ENCODE peak calls at places on chromosomes 2 and 18, in seven cellular contexts. A is EL; N is T-helper 2 cell; Y is activated CD4-positive, alpha-beta T cell treated with anti-CD3 and anti-CD28 coated beads for 4 hours; T is nephron progenitor cell; R is fibroblast of mammary gland; G is substantia nigra. H is an unnamed sample.

GRCh38 chr2:171522057-171522803 is at the start of gene CYBRD1:
- DNase-seq in A (peak), N (no peak), Y (no peak), T (peak), R (peak), G (peak), H (peak)

GRCh38 chr18:79952996-79953559 is 1.6 kb upstream of the SLC66A2 start:
- DNase-seq in A (no peak), N (no peak), Y (no peak), T (no peak), R (no peak), G (no peak), H (no peak)

GRCh38 chr18:76056467-76057194 is 438.4 kb downstream of the ZNF516 start:
- DNase-seq in A (no peak), N (no peak), Y (no peak), T (no peak), R (peak), G (no peak), H (no peak)

GRCh38 chr18:9563326-9563725 is 51.0 kb downstream of the PPP4R1 start:
- DNase-seq in A (no peak), N (no peak), Y (no peak), T (no peak), R (no peak), G (no peak), H (no peak)

GRCh38 chr2:127739800-127740199 is 38.5 kb downstream of the SFT2D3 start:
- DNase-seq in A (no peak), N (no peak), Y (no peak), T (no peak), R (no peak), G (no peak), H (no peak)

GRCh38 chr2:180175736-180176135 is 168.6 kb upstream of the CWC22 start:
- DNase-seq in A (no peak), N (no peak), Y (no peak), T (no peak), R (no peak), G (no peak), H (no peak)

GRCh38 chr18:56112984-56113383 is 525.0 kb upstream of the TCF4 start:
- DNase-seq in A (no peak), N (no peak), Y (no peak), T (no peak), R (no peak), G (no peak), H (no peak)

GRCh38 chr2:3628241-3628679 is 29.7 kb upstream of the ALLC start:
- DNase-seq in A (no peak), N (no peak), Y (no peak), T (no peak), R (no peak), G (no peak), H (no peak)

GRCh38 chr2:27320958-27321543 is 1.8 kb downstream of the MPV17 start:
- DNase-seq in A (peak), N (no peak), Y (no peak), T (no peak), R (peak), G (no peak), H (no peak)

GRCh38 chr2:174181368-174181767 is 67.0 kb downstream of the OLA1 start:
- DNase-seq in A (no peak), N (no peak), Y (no peak), T (no peak), R (no peak), G (no peak), H (no peak)

GRCh38 chr2:227025510-227025909 is 138.5 kb downstream of the COL4A4 start:
- DNase-seq in A (no peak), N (no peak), Y (no peak), T (no peak), R (no peak), G (no peak), H (no peak)

GRCh38 chr2:218091743-218092142 is 22.7 kb downstream of the RUFY4 start:
- DNase-seq in A (no peak), N (no peak), Y (no peak), T (no peak), R (no peak), G (no peak), H (no peak)

GRCh38 chr2:43018179-43019024 is 208.0 kb downstream of the ZFP36L2 start:
- DNase-seq in A (peak), N (no peak), Y (no peak), T (no peak), R (peak), G (no peak), H (no peak)

GRCh38 chr2:88549616-88550292 is 77.5 kb downstream of the EIF2AK3 start:
- DNase-seq in A (no peak), N (no peak), Y (no peak), T (peak), R (no peak), G (no peak), H (no peak)

GRCh38 chr2:234412726-234413125 is 84.2 kb downstream of the ARL4C start:
- DNase-seq in A (no peak), N (no peak), Y (no peak), T (no peak), R (peak), G (no peak), H (no peak)

GRCh38 chr2:118016911-118017310 is 3.0 kb upstream of the CCDC93 start:
- DNase-seq in A (peak), N (no peak), Y (peak), T (no peak), R (peak), G (no peak), H (no peak)

GRCh38 chr2:36450466-36451196 is 95.1 kb downstream of the CRIM1 start:
- DNase-seq in A (peak), N (no peak), Y (no peak), T (no peak), R (peak), G (no peak), H (no peak)

GRCh38 chr2:197107291-197108269 is 181.1 kb upstream of the PGAP1 start:
- DNase-seq in A (peak), N (no peak), Y (no peak), T (no peak), R (peak), G (no peak), H (no peak)

GRCh38 chr18:75492897-75493296 is 65.4 kb upstream of the SMIM21 start:
- DNase-seq in A (no peak), N (no peak), Y (no peak), T (no peak), R (no peak), G (no peak), H (no peak)

GRCh38 chr2:100789361-100789760 is 30.6 kb upstream of the NPAS2 start:
- DNase-seq in A (no peak), N (no peak), Y (no peak), T (no peak), R (no peak), G (no peak), H (no peak)

GRCh38 chr2:120763516-120763915 is 27.8 kb downstream of the GLI2 start:
- DNase-seq in A (no peak), N (no peak), Y (no peak), T (no peak), R (peak), G (no peak), H (no peak)

GRCh38 chr2:226423498-226423960 is 376.1 kb downstream of the IRS1 start:
- DNase-seq in A (no peak), N (no peak), Y (peak), T (no peak), R (no peak), G (no peak), H (no peak)

GRCh38 chr2:36147670-36148390 is 207.7 kb upstream of the CRIM1 start:
- DNase-seq in A (no peak), N (no peak), Y (no peak), T (no peak), R (no peak), G (no peak), H (no peak)

GRCh38 chr2:99430614-99431258 is 59.1 kb downstream of the REV1 start:
- DNase-seq in A (peak), N (no peak), Y (no peak), T (no peak), R (peak), G (no peak), H (no peak)

GRCh38 chr2:74198461-74199274 is at the start of gene MTHFD2:
- DNase-seq in A (peak), N (peak), Y (peak), T (peak), R (peak), G (peak), H (peak)

GRCh38 chr2:102704531-102704930 is 57.3 kb upstream of the TMEM182 start:
- DNase-seq in A (no peak), N (no peak), Y (no peak), T (no peak), R (no peak), G (no peak), H (no peak)

GRCh38 chr18:24544141-24544498 is 83.7 kb downstream of the HRH4 start:
- DNase-seq in A (peak), N (no peak), Y (no peak), T (peak), R (peak), G (no peak), H (no peak)

GRCh38 chr2:203925512-203926158 is 10.9 kb upstream of the ICOS start:
- DNase-seq in A (no peak), N (no peak), Y (no peak), T (no peak), R (no peak), G (no peak), H (no peak)

GRCh38 chr2:207879536-207879935 is 109.8 kb upstream of the FZD5 start:
- DNase-seq in A (peak), N (no peak), Y (no peak), T (no peak), R (peak), G (no peak), H (no peak)

GRCh38 chr2:39568561-39569006 is 97.1 kb upstream of the TMEM178A start:
- DNase-seq in A (peak), N (no peak), Y (no peak), T (no peak), R (peak), G (no peak), H (no peak)

GRCh38 chr2:61887684-61888303 is 662 bp downstream of the CCT4 start:
- DNase-seq in A (peak), N (no peak), Y (peak), T (peak), R (peak), G (no peak), H (no peak)

H was measured in frontal cortex.